ENCODE peak calls at places on chromosomes 11 and 22, in four cellular contexts. One of them, this sample, is unnamed.
A peak's percentile ranks its signal among the peaks of the same experiment; 100 is the strongest.

GRCh38 chr11:119641991-119642745 is 86.8 kb downstream of the NECTIN1 start:
- DNase-seq in HepG2: peak; percentile 40
- DNase-seq in K562: peak; percentile 70
- DNase-seq in GM12878: no peak
- DNase-seq in this sample: no peak

GRCh38 chr11:76380977-76381719 is at the start of the genes GVQW3 and THAP12:
- DNase-seq in HepG2: peak; percentile 92
- DNase-seq in K562: peak; percentile 97
- DNase-seq in GM12878: peak; percentile 91
- DNase-seq in this sample: peak; percentile 93

GRCh38 chr22:27433585-27434190 is 367.9 kb downstream of the MN1 start:
- DNase-seq in HepG2: no peak
- DNase-seq in K562: no peak
- DNase-seq in GM12878: no peak
- DNase-seq in this sample: no peak

GRCh38 chr11:1660025-1660867 is 30.7 kb downstream of the KRTAP5-5 start:
- DNase-seq in HepG2: no peak
- DNase-seq in K562: no peak
- DNase-seq in GM12878: no peak
- DNase-seq in this sample: no peak

GRCh38 chr11:68840661-68841653 is 759 bp downstream of the CPT1A start:
- DNase-seq in HepG2: no peak
- DNase-seq in K562: peak; percentile 57
- DNase-seq in GM12878: no peak
- DNase-seq in this sample: peak; percentile 73

GRCh38 chr11:91261513-91261912 is 963.1 kb upstream of the FAT3 start:
- DNase-seq in HepG2: no peak
- DNase-seq in K562: no peak
- DNase-seq in GM12878: no peak
- DNase-seq in this sample: no peak

GRCh38 chr22:43399980-43400358 is 11.8 kb upstream of the MPPED1 start:
- DNase-seq in HepG2: no peak
- DNase-seq in K562: no peak
- DNase-seq in GM12878: no peak
- DNase-seq in this sample: no peak

GRCh38 chr22:26977741-26978140 is 320.4 kb downstream of the MIAT start:
- DNase-seq in HepG2: no peak
- DNase-seq in K562: no peak
- DNase-seq in GM12878: no peak
- DNase-seq in this sample: no peak

GRCh38 chr22:45608763-45609180 is 62.9 kb upstream of the ATXN10 start:
- DNase-seq in HepG2: no peak
- DNase-seq in K562: no peak
- DNase-seq in GM12878: no peak
- DNase-seq in this sample: no peak

GRCh38 chr22:46514592-46515207 is 22.7 kb downstream of the CELSR1 start:
- DNase-seq in HepG2: no peak
- DNase-seq in K562: no peak
- DNase-seq in GM12878: no peak
- DNase-seq in this sample: no peak

GRCh38 chr22:43555561-43556515 is 144.0 kb downstream of the MPPED1 start:
- DNase-seq in HepG2: no peak
- DNase-seq in K562: no peak
- DNase-seq in GM12878: no peak
- DNase-seq in this sample: peak; percentile 36

GRCh38 chr11:8233691-8234424 is 29.8 kb downstream of the LMO1 start:
- DNase-seq in HepG2: no peak
- DNase-seq in K562: no peak
- DNase-seq in GM12878: no peak
- DNase-seq in this sample: no peak

GRCh38 chr22:25786165-25786564 is 44.2 kb downstream of the MYO18B start:
- DNase-seq in HepG2: no peak
- DNase-seq in K562: no peak
- DNase-seq in GM12878: no peak
- DNase-seq in this sample: no peak

GRCh38 chr11:95243658-95244057 is 12.7 kb upstream of the SESN3 start:
- DNase-seq in HepG2: no peak
- DNase-seq in K562: no peak
- DNase-seq in GM12878: no peak
- DNase-seq in this sample: no peak

GRCh38 chr22:38109391-38110000 is 988 bp downstream of the BAIAP2L2 start:
- DNase-seq in HepG2: no peak
- DNase-seq in K562: no peak
- DNase-seq in GM12878: no peak
- DNase-seq in this sample: no peak

GRCh38 chr11:24421766-24422165 is 75.1 kb upstream of the LUZP2 start:
- DNase-seq in HepG2: no peak
- DNase-seq in K562: no peak
- DNase-seq in GM12878: no peak
- DNase-seq in this sample: no peak

GRCh38 chr22:19773470-19774040 is 13.0 kb downstream of the TBX1 start:
- DNase-seq in HepG2: no peak
- DNase-seq in K562: no peak
- DNase-seq in GM12878: no peak
- DNase-seq in this sample: no peak

GRCh38 chr11:42093541-42093940 is 634.1 kb upstream of the LRRC4C start:
- DNase-seq in HepG2: no peak
- DNase-seq in K562: no peak
- DNase-seq in GM12878: no peak
- DNase-seq in this sample: no peak

GRCh38 chr11:44753965-44754645 is 27.3 kb downstream of the TSPAN18 start:
- DNase-seq in HepG2: no peak
- DNase-seq in K562: no peak
- DNase-seq in GM12878: no peak
- DNase-seq in this sample: no peak

GRCh38 chr11:66264893-66265292 is 3.5 kb upstream of the RAB1B start:
- DNase-seq in HepG2: no peak
- DNase-seq in K562: peak; percentile 53
- DNase-seq in GM12878: no peak
- DNase-seq in this sample: no peak

GRCh38 chr11:94815705-94816344 is 47.7 kb downstream of the AMOTL1 start:
- DNase-seq in HepG2: no peak
- DNase-seq in K562: no peak
- DNase-seq in GM12878: no peak
- DNase-seq in this sample: no peak

GRCh38 chr11:61004037-61004641 is 32.7 kb downstream of the CD6 start:
- DNase-seq in HepG2: no peak
- DNase-seq in K562: no peak
- DNase-seq in GM12878: no peak
- DNase-seq in this sample: no peak

GRCh38 chr22:22022255-22022840 is 39.8 kb upstream of the TOP3B start:
- DNase-seq in HepG2: no peak
- DNase-seq in K562: peak; percentile 61
- DNase-seq in GM12878: no peak
- DNase-seq in this sample: no peak
- TF ChIP-seq CBX5 in HepG2: no peak
- TF ChIP-seq CBX5 in K562: no peak
- TF ChIP-seq CBX5 in GM12878: no peak
- TF ChIP-seq CBX5 in this sample: no peak

GRCh38 chr11:74004694-74005615 is 3.9 kb downstream of the UCP3 start:
- DNase-seq in HepG2: no peak
- DNase-seq in K562: peak; percentile 57
- DNase-seq in GM12878: no peak
- DNase-seq in this sample: no peak
- TF ChIP-seq GABPA in HepG2: no peak
- TF ChIP-seq GABPA in K562: no peak
- TF ChIP-seq GABPA in GM12878: no peak
- TF ChIP-seq GABPA in this sample: no peak

DNA sequence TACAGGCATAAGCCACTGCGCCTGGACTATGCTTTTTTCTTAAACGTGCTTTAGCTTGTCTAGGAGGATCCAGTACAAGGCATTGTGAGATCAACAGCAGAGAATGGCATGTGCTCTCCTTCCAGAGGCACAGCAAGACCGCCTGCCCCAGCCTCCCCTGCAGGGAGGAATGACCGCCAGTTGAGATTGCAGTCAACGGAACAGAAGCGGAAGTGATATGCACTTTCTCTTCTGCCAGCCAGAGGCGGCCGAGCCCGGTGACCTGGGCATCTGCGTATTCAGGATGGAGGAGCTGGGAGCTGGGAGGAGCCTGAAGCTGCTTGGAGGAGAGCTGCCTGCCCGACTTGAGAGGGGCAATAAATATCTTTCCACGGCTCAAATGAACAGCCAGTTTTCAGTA is 243.0 kb downstream of the CTTN start:
- DNase-seq in HepG2: no peak
- DNase-seq in K562: no peak
- DNase-seq in GM12878: no peak
- DNase-seq in this sample: no peak
- TF ChIP-seq JUND in HepG2: no peak
- TF ChIP-seq JUND in K562: no peak
- TF ChIP-seq JUND in GM12878: no peak
- TF ChIP-seq JUND in this sample: no peak

GRCh38 chr11:124791626-124792341 is 8.4 kb downstream of the MSANTD2 start:
- DNase-seq in HepG2: no peak
- DNase-seq in K562: no peak
- DNase-seq in GM12878: no peak
- DNase-seq in this sample: no peak
- TF ChIP-seq CBX5 in HepG2: no peak
- TF ChIP-seq CBX5 in K562: no peak
- TF ChIP-seq CBX5 in GM12878: no peak
- TF ChIP-seq CBX5 in this sample: no peak

DNA sequence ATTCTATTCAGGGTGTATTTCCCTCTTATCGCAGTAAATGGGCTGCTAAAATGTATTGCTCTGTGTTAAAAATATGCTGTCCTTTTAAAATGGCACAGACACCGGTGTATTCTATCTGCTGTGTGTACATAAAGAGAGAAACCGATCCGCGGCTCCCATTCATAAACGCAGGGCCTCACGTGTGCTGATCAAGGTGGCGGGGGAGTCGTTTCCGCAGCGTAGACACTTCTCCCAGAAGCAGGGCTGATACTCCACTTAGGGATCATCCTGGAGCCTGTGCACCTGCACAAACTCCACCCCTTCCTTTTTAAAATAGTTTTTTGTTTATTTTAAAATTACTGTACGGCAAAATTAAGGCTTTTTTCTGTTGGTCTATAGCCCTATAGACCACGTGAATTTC is 26.1 kb upstream of the IGSF9B start:
- DNase-seq in HepG2: no peak
- DNase-seq in K562: no peak
- DNase-seq in GM12878: no peak
- DNase-seq in this sample: no peak
- TF ChIP-seq GABPA in HepG2: no peak
- TF ChIP-seq GABPA in K562: no peak
- TF ChIP-seq GABPA in GM12878: no peak
- TF ChIP-seq GABPA in this sample: no peak

DNA sequence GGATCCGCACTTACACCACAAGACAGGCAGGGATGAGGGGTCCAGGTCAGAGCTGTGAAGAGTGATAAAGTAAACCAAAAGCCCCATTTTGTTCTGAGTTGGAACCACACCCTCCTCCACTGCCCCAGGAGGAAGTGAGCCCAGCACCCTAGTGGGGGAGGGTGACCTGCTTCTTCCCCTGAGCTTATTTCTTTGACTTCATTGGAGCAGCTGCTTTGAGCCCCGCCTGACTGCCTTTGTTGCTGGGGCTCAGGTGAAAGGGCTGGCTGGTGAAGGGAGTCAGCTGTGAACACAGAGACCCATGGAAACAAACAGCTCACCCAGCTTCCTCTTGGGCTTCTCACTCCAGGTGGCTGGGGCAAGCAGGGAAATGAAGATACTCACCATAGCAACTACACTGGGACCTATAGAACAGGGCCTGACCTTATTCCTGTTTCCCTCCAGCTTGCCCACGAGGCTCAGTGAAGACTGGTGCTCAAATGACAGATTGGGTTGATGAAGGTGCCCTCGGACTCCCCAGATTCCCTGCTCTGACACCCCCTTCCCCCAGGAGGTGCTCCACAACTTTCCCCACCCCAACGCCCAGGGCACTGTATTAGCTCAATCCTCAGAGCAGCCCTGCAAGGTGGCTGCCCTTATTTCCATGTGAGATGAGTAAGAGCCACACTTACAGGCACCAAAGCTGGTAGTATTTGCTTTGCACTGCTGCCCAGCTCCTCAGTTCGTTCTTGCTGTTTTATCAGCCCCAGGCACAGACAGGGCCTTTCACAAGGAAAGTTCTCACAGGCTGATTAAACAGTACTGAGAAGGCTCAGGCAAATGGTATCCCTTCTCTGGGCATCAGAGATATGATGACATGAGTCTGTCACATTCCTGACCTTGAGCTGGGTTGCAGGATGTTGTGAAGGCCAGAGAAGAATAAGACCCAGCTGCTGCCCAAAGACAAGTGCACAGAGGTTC is 2.4 kb downstream of the UCP2 start:
- DNase-seq in HepG2: peak; percentile 38
- DNase-seq in K562: peak; percentile 51
- DNase-seq in GM12878: peak; percentile 91
- DNase-seq in this sample: no peak
- TF ChIP-seq JUND in HepG2: no peak
- TF ChIP-seq JUND in K562: no peak
- TF ChIP-seq JUND in GM12878: no peak
- TF ChIP-seq JUND in this sample: no peak

GRCh38 chr11:130452941-130453340 is 4.5 kb downstream of the ADAMTS15 start:
- DNase-seq in HepG2: no peak
- DNase-seq in K562: no peak
- DNase-seq in GM12878: no peak
- DNase-seq in this sample: no peak
- TF ChIP-seq CBX5 in HepG2: no peak
- TF ChIP-seq CBX5 in K562: no peak
- TF ChIP-seq CBX5 in GM12878: no peak
- TF ChIP-seq CBX5 in this sample: no peak

GRCh38 chr22:36740716-36741115 is 35.2 kb downstream of the IFT27 start:
- DNase-seq in HepG2: no peak
- DNase-seq in K562: no peak
- DNase-seq in GM12878: no peak
- DNase-seq in this sample: no peak

GRCh38 chr22:36739185-36739584 is 35.6 kb upstream of the CACNG2 start:
- DNase-seq in HepG2: no peak
- DNase-seq in K562: no peak
- DNase-seq in GM12878: no peak
- DNase-seq in this sample: no peak

GRCh38 chr22:36737776-36738175 is 34.2 kb upstream of the CACNG2 start:
- DNase-seq in HepG2: no peak
- DNase-seq in K562: no peak
- DNase-seq in GM12878: no peak
- DNase-seq in this sample: no peak

GRCh38 chr22:36736701-36737320 is 33.3 kb upstream of the CACNG2 start:
- DNase-seq in HepG2: no peak
- DNase-seq in K562: no peak
- DNase-seq in GM12878: no peak
- DNase-seq in this sample: no peak

DNA sequence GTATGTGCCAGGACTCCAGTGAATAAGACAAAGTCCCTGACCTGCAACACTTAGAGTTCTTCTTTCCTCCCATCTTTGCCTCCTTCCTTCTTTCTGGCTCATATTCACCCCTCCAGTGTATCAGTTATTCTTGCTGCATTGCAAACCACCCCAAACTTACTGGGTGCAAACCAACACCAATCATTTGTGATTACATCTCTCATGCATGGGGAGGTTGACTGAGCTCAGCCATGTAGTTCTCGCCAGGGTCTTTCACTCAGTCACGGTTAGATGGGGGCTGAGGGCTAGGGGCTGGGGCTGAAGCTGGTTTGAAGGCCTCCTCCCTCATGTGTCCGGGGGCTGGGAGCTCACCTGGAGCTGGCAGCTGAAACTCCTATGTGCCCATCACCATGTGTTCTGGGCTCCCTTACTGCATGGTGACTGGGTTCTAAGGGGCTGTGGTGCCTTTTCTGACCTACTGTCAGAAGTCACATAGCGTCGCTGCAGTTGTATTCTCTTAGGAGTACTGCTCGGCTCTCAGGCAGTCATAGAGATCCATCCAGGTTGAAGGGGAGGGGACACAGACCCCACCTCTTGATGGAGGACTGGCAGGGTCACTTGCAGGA is 35.0 kb upstream of the CACNG2 start:
- DNase-seq in HepG2: no peak
- DNase-seq in K562: no peak
- DNase-seq in GM12878: no peak
- DNase-seq in this sample: no peak
- TF ChIP-seq GABPA in HepG2: no peak
- TF ChIP-seq GABPA in K562: no peak
- TF ChIP-seq GABPA in GM12878: no peak
- TF ChIP-seq GABPA in this sample: no peak